ENCODE peak calls at places on chromosomes 13 and 19, in six cellular contexts. O, K, B, E, G and Z are unnamed samples. For H3K4me1, the result is how much of the 10 kb centered on the place peaks cover.

GRCh38 chr19:44848805-44849457 is 2.8 kb downstream of the NECTIN2 start:
- DNase-seq in B (peak), K (no peak), E (no peak), G (no peak), O (no peak), Z (no peak)

GRCh38 chr19:17475541-17476115 is 5.3 kb downstream of the SLC27A1 start:
- DNase-seq in E (no peak), K (peak), G (no peak), B (no peak), O (peak), Z (no peak)

GRCh38 chr13:34466301-34466700 is 475.8 kb upstream of the NBEA start:
- DNase-seq in E (no peak), K (no peak), O (no peak), G (no peak), B (no peak), Z (no peak)

GRCh38 chr19:11435833-11436313 is 438 bp downstream of the PRKCSH start:
- DNase-seq in G (no peak), O (no peak), K (no peak), E (peak), B (no peak), Z (no peak)

GRCh38 chr19:30222428-30222873 is 149.7 kb upstream of the ZNF536 start:
- DNase-seq in E (peak), O (no peak), B (peak), G (no peak), K (no peak), Z (no peak)

GRCh38 chr13:99981115-99982020 is at the start of gene ZIC2:
- DNase-seq in G (no peak), O (peak), E (peak), K (no peak), B (peak), Z (no peak)

GRCh38 chr19:43552198-43552450 is 19.1 kb downstream of the ZNF575 start:
- DNase-seq in E (no peak), G (no peak), K (no peak), B (no peak), O (no peak), Z (no peak)

GRCh38 chr19:17076539-17076919 is 952 bp downstream of the MYO9B start:
- DNase-seq in E (no peak), K (no peak), B (no peak), G (no peak), O (no peak), Z (no peak)

GRCh38 chr13:29522044-29522685 is 73.3 kb downstream of the SLC7A1 start:
- DNase-seq in B (no peak), E (no peak), K (no peak), G (no peak), O (no peak), Z (no peak)

GRCh38 chr13:49652691-49653305 is 24.5 kb downstream of the ARL11 start:
- DNase-seq in E (peak), B (peak), K (peak), G (no peak), O (peak), Z (no peak)

GRCh38 chr13:34803756-34804155 is 138.3 kb upstream of the NBEA start:
- DNase-seq in O (no peak), G (no peak), E (no peak), K (no peak), B (no peak), Z (no peak)

GRCh38 chr13:112236539-112237197 is 139.5 kb upstream of the SPACA7 start:
- DNase-seq in K (no peak), B (no peak), G (no peak), E (no peak), O (no peak), Z (no peak)

GRCh38 chr13:34808649-34809048 is 133.4 kb upstream of the NBEA start:
- DNase-seq in E (no peak), G (no peak), O (no peak), B (no peak), K (no peak), Z (no peak)

GRCh38 chr19:33339016-33339749 is 34.3 kb upstream of the CEBPG start:
- DNase-seq in O (no peak), E (no peak), G (no peak), B (no peak), K (no peak), Z (no peak)

GRCh38 chr13:24618219-24618955 is 61.8 kb upstream of the ATP12A start:
- DNase-seq in K (no peak), B (no peak), G (peak), E (no peak), O (no peak), Z (no peak)

GRCh38 chr13:99435116-99435515 is 66.2 kb upstream of the TM9SF2 start:
- DNase-seq in K (no peak), G (no peak), E (no peak), B (no peak), O (no peak), Z (no peak)

GRCh38 chr13:97502691-97503090 is 68.7 kb downstream of the RAP2A start:
- DNase-seq in E (no peak), K (no peak), B (no peak), O (no peak), G (no peak), Z (no peak)

GRCh38 chr19:4225902-4226301 is 3.4 kb upstream of the EBI3 start:
- DNase-seq in E (no peak), B (no peak), O (no peak), K (no peak), G (no peak), Z (no peak)

GRCh38 chr19:48329167-48329891 is 4.0 kb downstream of the EMP3 start:
- DNase-seq in G (peak), O (no peak), B (no peak), E (peak), K (no peak), Z (no peak)
- H3K4me1 ChIP-seq in G (under half), O (half or more), B (under half), E (half or more), K (under half), Z (under half)

GRCh38 chr19:676007-676342 is 217 bp upstream of the FSTL3 start:
- DNase-seq in G (no peak), O (no peak), E (no peak), K (no peak), B (no peak), Z (no peak)
- TF ChIP-seq ZNF274 in G (no peak), O (no peak), E (no peak), K (no peak), B (no peak), Z (no peak)

DNA sequence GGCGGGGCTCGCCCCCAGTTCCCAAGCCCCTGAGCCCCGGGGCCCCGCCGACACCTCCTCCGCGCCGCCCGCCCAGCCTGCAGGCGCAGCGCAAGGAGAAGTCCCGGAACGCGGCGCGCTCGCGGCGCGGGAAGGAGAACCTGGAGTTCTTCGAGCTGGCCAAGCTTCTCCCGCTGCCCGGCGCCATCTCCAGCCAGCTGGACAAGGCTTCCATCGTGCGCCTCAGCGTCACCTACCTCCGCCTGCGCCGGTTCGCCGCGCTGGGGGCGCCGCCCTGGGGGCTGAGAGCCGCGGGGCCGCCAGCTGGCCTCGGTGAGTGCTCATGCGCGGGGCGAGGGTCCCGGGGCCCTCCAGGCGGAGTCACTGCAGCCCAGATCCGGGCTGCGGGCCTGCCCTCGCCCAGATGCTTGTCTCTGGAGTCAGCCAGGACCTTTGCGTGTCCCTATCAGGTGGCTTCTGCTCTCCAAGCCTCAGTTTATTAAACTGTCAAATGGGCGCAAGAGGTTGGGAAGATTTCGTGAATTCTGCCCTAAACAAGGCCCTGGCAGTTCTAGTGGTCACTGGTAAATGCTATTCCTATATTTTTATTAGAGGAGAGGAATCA is 2.0 kb downstream of the NPAS1 start:
- DNase-seq in O (no peak), B (peak), G (no peak), K (no peak), E (no peak), Z (no peak)
- TF ChIP-seq YY1 in O (no peak), B (peak), G (no peak), K (no peak), E (no peak), Z (no peak)

DNA sequence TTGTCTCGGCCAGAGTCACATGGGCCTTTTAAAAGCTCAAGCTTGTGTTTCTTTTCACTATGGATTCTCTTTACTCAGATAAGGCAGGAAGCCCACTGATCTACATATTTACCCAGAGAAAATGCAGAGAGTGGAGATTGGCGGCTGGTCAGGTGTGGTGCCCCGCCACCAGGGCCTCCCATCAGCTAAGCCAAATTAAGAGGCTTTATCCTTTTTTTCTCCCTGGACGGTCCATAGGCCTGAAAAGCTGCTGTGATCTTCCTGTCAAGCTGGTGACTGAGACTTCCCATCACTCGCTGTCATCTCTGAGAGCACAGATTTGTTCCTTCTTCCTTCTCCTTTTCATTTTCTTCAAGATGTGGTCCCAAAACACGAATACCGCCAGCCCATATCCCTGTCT is 1.9 kb downstream of the SAFB start:
- DNase-seq in K (no peak), E (no peak), B (no peak), O (no peak), G (no peak), Z (no peak)
- H3K4me1 ChIP-seq in K (half or more), E (under half), B (under half), O (under half), G (under half), Z (under half)

DNA sequence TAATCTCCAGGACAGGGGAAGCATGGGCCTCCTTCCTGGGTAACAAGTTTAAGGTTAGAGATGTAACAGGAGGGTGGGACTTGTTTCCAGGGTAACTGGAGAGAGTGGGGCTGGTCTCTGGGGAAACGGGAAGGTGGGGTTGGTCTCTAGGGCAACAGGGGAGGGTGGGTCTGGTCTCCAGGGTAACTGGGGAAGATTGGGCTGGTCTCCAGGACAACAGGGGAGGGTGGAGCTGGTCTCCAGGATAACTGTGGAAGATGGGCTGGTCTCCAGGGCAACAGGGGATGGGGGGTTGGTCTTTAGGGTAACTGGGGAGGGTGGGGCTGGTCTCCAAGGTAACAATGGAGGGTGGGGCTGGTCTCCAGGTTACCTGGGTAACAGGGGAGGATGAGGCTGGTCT is 36.5 kb downstream of the SPTBN4 start:
- DNase-seq in G (no peak), B (no peak), E (peak), O (no peak), K (no peak), Z (no peak)
- TF ChIP-seq ZNF274 in G (no peak), B (no peak), E (no peak), O (no peak), K (no peak), Z (no peak)

GRCh38 chr19:7419153-7419552 is 69.7 kb downstream of the PEX11G start:
- DNase-seq in E (no peak), K (no peak), B (no peak), G (no peak), O (no peak), Z (no peak)

GRCh38 chr19:7418575-7418974 is 69.8 kb downstream of the ARHGEF18 start:
- DNase-seq in O (no peak), B (no peak), K (no peak), E (no peak), G (no peak), Z (no peak)

GRCh38 chr19:7417671-7418324 is 69.1 kb downstream of the ARHGEF18 start:
- DNase-seq in B (no peak), K (no peak), G (no peak), E (peak), O (no peak), Z (no peak)

GRCh38 chr19:7419777-7420439 is 68.9 kb downstream of the PEX11G start:
- DNase-seq in O (no peak), K (no peak), B (no peak), G (no peak), E (no peak), Z (no peak)

DNA sequence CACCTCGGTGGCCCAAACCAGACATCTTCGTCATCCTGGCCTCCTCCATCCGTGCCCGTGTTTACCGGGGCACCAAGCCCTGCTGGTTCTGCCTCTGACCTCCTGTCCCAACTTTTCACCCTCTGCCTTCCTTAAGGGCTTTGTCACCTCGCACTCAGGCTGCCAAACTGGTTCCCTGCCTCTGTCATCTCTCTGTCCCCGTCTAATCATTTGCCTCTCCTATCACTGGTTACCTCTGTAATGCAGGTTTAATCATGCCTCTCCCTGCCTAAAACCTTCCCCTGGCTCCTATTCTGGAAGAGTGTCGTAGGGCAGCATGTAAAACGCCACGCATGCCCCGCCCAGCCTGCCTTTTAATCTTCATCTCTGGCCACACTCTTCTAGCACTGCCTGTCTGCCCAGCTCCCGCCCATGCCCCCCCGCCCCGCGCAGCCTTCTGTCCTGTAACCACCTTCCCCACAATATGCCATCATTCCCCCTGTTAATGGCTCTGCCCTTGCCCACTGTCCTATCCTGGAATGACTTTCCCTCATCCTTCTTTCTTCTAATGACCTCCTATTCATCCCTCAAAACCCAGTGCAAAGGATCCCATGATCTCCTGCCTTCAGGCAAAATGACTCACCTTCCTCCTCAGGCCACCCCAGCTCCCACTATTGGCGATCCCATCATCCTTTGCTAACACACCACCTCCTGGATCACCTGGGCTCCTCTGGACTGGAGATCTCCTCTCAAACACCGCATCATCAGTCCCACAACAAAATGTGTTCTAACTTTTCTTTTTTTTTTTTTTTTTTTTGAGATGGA is 66.7 kb downstream of the PEX11G start:
- DNase-seq in E (no peak), B (no peak), O (peak), G (no peak), K (no peak), Z (no peak)
- TF ChIP-seq YY1 in E (no peak), B (no peak), O (no peak), G (no peak), K (no peak), Z (no peak)